ENCODE peak calls at places on chromosomes 16 and 17, in four cellular contexts. P is SK-N-SH, Z is HepG2, J is K562. S is an unnamed sample.

GRCh38 chr17:60586288-60586974 is 13.6 kb upstream of the PPM1D start:
- DNase-seq in P (no peak), Z (peak; percentile 56), J (no peak), S (no peak)

GRCh38 chr16:56860226-56861020 is 4.6 kb upstream of the SLC12A3 start:
- DNase-seq in P (no peak), Z (peak; percentile 67), J (no peak), S (no peak)

GRCh38 chr16:78146807-78147206 is 47.4 kb downstream of the WWOX start:
- DNase-seq in P (no peak), Z (no peak), J (no peak), S (no peak)

GRCh38 chr17:61314368-61315078 is 85.1 kb upstream of the TBX2 start:
- DNase-seq in P (peak; percentile 69), Z (no peak), J (no peak), S (no peak)

GRCh38 chr17:1365445-1366039 is 34.5 kb downstream of the YWHAE start:
- DNase-seq in P (peak; percentile 75), Z (peak; percentile 70), J (peak; percentile 40), S (peak; percentile 59)

GRCh38 chr17:66354981-66355380 is 52.6 kb downstream of the PRKCA start:
- DNase-seq in P (no peak), Z (no peak), J (no peak), S (no peak)

GRCh38 chr16:396605-397004 is 394 bp upstream of the NME4 start:
- DNase-seq in P (peak; percentile 83), Z (peak; percentile 65), J (peak; percentile 76), S (no peak)

GRCh38 chr16:27374794-27375499 is 27.0 kb upstream of the IL21R start:
- DNase-seq in P (peak; percentile 76), Z (peak; percentile 92), J (peak; percentile 87), S (peak; percentile 94)

GRCh38 chr17:44605116-44605505 is 47.8 kb downstream of the FZD2 start:
- DNase-seq in P (no peak), Z (no peak), J (no peak), S (no peak)

GRCh38 chr16:66401610-66402009 is 25.5 kb upstream of the BEAN1 start:
- DNase-seq in P (no peak), Z (no peak), J (no peak), S (no peak)

GRCh38 chr16:66400503-66401380 is 26.4 kb upstream of the BEAN1 start:
- DNase-seq in P (no peak), Z (no peak), J (no peak), S (no peak)

GRCh38 chr16:66402166-66402565 is 24.9 kb upstream of the BEAN1 start:
- DNase-seq in P (no peak), Z (no peak), J (no peak), S (no peak)

GRCh38 chr16:66403531-66404145 is 23.5 kb upstream of the BEAN1 start:
- DNase-seq in P (no peak), Z (no peak), J (no peak), S (no peak)

GRCh38 chr16:66402591-66403230 is 24.4 kb upstream of the BEAN1 start:
- DNase-seq in P (no peak), Z (no peak), J (no peak), S (no peak)
- TF ChIP-seq ELF1 in P (no peak), Z (no peak), J (no peak), S (no peak)

DNA sequence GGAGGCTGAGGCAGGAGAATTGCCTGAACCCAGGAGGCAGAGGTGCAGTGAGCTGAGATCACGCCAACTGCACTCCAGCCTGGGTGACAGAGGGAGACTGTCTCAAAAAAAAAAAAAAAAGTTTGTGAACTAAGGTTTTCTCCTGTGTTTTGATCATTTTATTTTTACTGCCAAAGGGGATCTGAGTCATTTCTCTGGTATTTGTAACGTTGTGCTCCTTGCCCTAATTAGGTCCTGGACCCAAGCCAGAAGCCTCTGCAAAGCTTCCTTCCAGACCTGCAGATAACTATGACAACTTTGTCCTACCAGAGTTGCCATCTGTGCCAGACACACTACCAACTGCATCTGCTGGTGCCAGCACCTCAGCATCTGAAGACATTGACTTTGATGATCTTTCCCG is 32.1 kb downstream of the IST1 start:
- DNase-seq in P (no peak), Z (no peak), J (no peak), S (peak; percentile 42)
- TF ChIP-seq ELF1 in P (no peak), Z (no peak), J (no peak), S (no peak)

GRCh38 chr17:19304209-19304608 is 58.3 kb downstream of the B9D1 start:
- DNase-seq in P (no peak), Z (peak; percentile 37), J (peak; percentile 25), S (no peak)
- TF ChIP-seq ELF1 in P (no peak), Z (peak; percentile 77), J (peak; percentile 86), S (peak; percentile 6)

GRCh38 chr17:31373150-31374082 is 18.1 kb upstream of the RAB11FIP4 start:
- DNase-seq in P (no peak), Z (peak; percentile 42), J (peak; percentile 26), S (peak; percentile 8)

GRCh38 chr17:31366088-31366487 is 25.4 kb upstream of the RAB11FIP4 start:
- DNase-seq in P (no peak), Z (no peak), J (no peak), S (no peak)

GRCh38 chr17:31371511-31372097 is 19.9 kb upstream of the RAB11FIP4 start:
- DNase-seq in P (no peak), Z (no peak), J (no peak), S (no peak)

GRCh38 chr17:31374083-31374447 is 17.4 kb upstream of the RAB11FIP4 start:
- DNase-seq in P (no peak), Z (no peak), J (no peak), S (no peak)

DNA sequence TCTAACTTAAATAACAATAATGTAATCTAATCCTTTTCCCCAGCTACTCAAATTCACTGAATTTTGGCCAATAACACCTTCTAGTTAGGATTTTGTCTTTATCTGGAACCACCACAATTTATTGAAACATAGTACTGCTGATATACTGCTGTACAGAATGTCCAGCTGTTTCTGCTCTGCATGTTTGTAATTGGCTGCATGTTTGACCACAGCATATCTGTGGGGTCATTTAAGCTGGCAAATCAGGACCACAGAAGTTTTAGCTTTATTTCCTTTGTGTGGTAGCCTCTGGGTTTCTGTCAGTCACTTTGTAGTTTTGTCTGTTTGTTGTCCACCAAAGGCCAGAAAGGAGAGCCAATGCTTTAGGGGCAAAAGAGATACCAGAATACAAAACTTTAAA is 22.2 kb upstream of the RAB11FIP4 start:
- DNase-seq in P (no peak), Z (no peak), J (no peak), S (no peak)
- TF ChIP-seq ELF1 in P (no peak), Z (no peak), J (no peak), S (no peak)

GRCh38 chr16:4096509-4096908 is 19.7 kb downstream of the ADCY9 start:
- DNase-seq in P (no peak), Z (no peak), J (no peak), S (no peak)
- TF ChIP-seq ELF1 in P (no peak), Z (no peak), J (no peak), S (no peak)

DNA sequence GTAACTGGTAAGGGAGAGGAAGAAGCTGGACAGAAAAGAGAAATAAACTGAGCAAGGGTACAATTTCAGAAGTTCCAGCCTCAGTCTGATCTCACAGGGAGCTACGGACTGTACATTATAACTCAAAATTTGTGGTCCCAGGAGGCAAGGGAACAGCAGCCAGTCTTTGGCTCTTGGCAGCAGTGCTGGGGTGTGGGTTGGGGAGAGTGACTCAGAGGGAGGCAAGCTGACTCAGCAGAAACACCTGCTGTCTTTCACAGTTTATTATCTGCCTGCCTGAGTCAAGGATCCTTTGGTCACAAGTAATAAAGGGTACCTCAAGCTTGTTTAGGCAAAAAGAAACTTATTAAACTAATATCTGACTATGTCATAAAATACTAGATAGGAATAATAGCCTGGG is 73.5 kb upstream of the KIF2B start:
- DNase-seq in P (no peak), Z (no peak), J (peak; percentile 59), S (no peak)
- TF ChIP-seq ELF1 in P (no peak), Z (no peak), J (no peak), S (no peak)

GRCh38 chr17:58970966-58971575 is 135.6 kb downstream of the TRIM37 start:
- DNase-seq in P (no peak), Z (no peak), J (no peak), S (no peak)

GRCh38 chr17:58966208-58966607 is 140.5 kb downstream of the TRIM37 start:
- DNase-seq in P (no peak), Z (no peak), J (no peak), S (no peak)

GRCh38 chr17:58969612-58970011 is 137.1 kb downstream of the TRIM37 start:
- DNase-seq in P (no peak), Z (no peak), J (no peak), S (no peak)

GRCh38 chr17:58968662-58969061 is 138.0 kb downstream of the TRIM37 start:
- DNase-seq in P (no peak), Z (no peak), J (no peak), S (no peak)

DNA sequence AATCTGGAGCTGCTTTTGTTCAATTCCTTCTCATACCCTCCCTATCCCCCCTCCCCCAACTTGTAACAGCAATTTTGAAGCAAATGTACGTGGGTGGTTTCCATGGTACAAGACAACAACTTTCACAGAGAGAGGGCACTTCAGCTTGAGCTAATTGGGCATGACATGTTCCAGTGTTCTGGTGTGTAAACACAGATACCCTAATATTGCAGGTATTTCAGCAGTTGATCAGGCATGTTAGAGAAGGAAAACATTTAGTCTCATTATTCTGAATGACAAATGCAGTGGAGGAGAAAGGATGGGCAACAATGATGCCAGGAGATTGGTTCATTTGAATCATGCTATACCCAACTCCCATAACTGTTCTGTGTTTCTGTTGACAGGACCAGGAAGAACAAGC is 137.5 kb downstream of the TRIM37 start:
- DNase-seq in P (peak; percentile 40), Z (no peak), J (no peak), S (no peak)
- TF ChIP-seq ELF1 in P (no peak), Z (no peak), J (no peak), S (no peak)

S was measured in HCT116.